ENCODE peak calls at places on chromosomes 2 and 18, in nine cellular contexts. H is activated T-helper 1 cell treated with Interleukin-2 at 50 U/mL for 16 hours; T is tibial artery; J is GM12865; D is NCI-H1092 treated with DMSO at 0.1 percent for 48 hours; C is activated naive CD8-positive, alpha-beta T cell treated with anti-CD3 and anti-CD28 coated beads, Interleukin-2, amount 10 ng/mL, durations not matched to agents 7 days and 5 days; U is NCI-H69; P is T-helper 9 cell; Q is right cardiac atrium. V is an unnamed sample.

GRCh38 chr2:152456262-152456661 is 121.3 kb downstream of the FMNL2 start:
- DNase-seq in H (no peak), T (no peak), J (no peak), D (no peak), C (no peak), U (no peak), P (no peak), Q (no peak), V (no peak)

GRCh38 chr2:214185546-214185945 is 225.3 kb upstream of the VWC2L start:
- DNase-seq in H (no peak), T (no peak), J (no peak), D (no peak), C (no peak), U (peak), P (no peak), Q (no peak), V (no peak)

GRCh38 chr2:128535928-128536327 is 217.3 kb upstream of the HS6ST1 start:
- DNase-seq in H (no peak), T (no peak), J (no peak), D (no peak), C (no peak), U (no peak), P (no peak), Q (no peak), V (no peak)

GRCh38 chr2:112674229-112674628 is 28.5 kb downstream of the SLC20A1 start:
- DNase-seq in H (no peak), T (peak), J (no peak), D (no peak), C (no peak), U (no peak), P (no peak), Q (peak), V (no peak)

GRCh38 chr2:65453916-65454315 is 21.5 kb upstream of the SPRED2 start:
- DNase-seq in H (no peak), T (no peak), J (no peak), D (no peak), C (no peak), U (no peak), P (no peak), Q (no peak), V (no peak)

GRCh38 chr18:378039-378438 is 110.2 kb upstream of the THOC1 start:
- DNase-seq in H (no peak), T (no peak), J (no peak), D (no peak), C (no peak), U (no peak), P (no peak), Q (no peak), V (no peak)

GRCh38 chr18:32683044-32683443 is 89.8 kb downstream of the KLHL14 start:
- DNase-seq in H (no peak), T (no peak), J (no peak), D (no peak), C (no peak), U (peak), P (no peak), Q (no peak), V (no peak)

GRCh38 chr18:38174594-38174993 is 609.0 kb upstream of the CELF4 start:
- DNase-seq in H (no peak), T (no peak), J (no peak), D (peak), C (no peak), U (peak), P (no peak), Q (no peak), V (no peak)

GRCh38 chr18:80194874-80195570 is 52.3 kb downstream of the PARD6G start:
- DNase-seq in H (no peak), T (no peak), J (no peak), D (no peak), C (no peak), U (no peak), P (no peak), Q (no peak), V (no peak)

GRCh38 chr2:96694816-96695455 is 44.9 kb downstream of the LMAN2L start:
- DNase-seq in H (no peak), T (no peak), J (no peak), D (no peak), C (peak), U (no peak), P (no peak), Q (no peak), V (no peak)

GRCh38 chr2:16645088-16645487 is 20.5 kb downstream of the CYRIA start:
- DNase-seq in H (no peak), T (no peak), J (no peak), D (no peak), C (no peak), U (no peak), P (no peak), Q (no peak), V (no peak)

GRCh38 chr18:903703-904102 is 968 bp upstream of the ADCYAP1 start:
- DNase-seq in H (no peak), T (peak), J (peak), D (no peak), C (peak), U (peak), P (peak), Q (peak), V (no peak)

GRCh38 chr2:101776172-101777043 is 78.9 kb downstream of the MAP4K4 start:
- DNase-seq in H (no peak), T (no peak), J (no peak), D (no peak), C (no peak), U (peak), P (no peak), Q (no peak), V (no peak)

GRCh38 chr2:73811878-73812277 is 16.9 kb upstream of the STAMBP start:
- DNase-seq in H (no peak), T (no peak), J (no peak), D (no peak), C (no peak), U (no peak), P (no peak), Q (no peak), V (no peak)

GRCh38 chr2:47223980-47224379 is 68.9 kb upstream of the STPG4 start:
- DNase-seq in H (no peak), T (no peak), J (no peak), D (no peak), C (no peak), U (no peak), P (no peak), Q (no peak), V (no peak)

GRCh38 chr2:72149556-72150156 is 2.0 kb upstream of the CYP26B1 start:
- DNase-seq in H (no peak), T (no peak), J (no peak), D (no peak), C (peak), U (peak), P (no peak), Q (peak), V (no peak)

GRCh38 chr2:125167820-125168219 is 1142.7 kb downstream of the CNTNAP5 start:
- DNase-seq in H (no peak), T (no peak), J (no peak), D (no peak), C (no peak), U (no peak), P (no peak), Q (no peak), V (no peak)

GRCh38 chr2:142041996-142042395 is 88.8 kb downstream of the LRP1B start:
- DNase-seq in H (no peak), T (no peak), J (no peak), D (no peak), C (no peak), U (no peak), P (no peak), Q (no peak), V (no peak)

GRCh38 chr2:107698861-107699260 is 127.8 kb upstream of the RGPD4 start:
- DNase-seq in H (no peak), T (no peak), J (no peak), D (no peak), C (no peak), U (no peak), P (no peak), Q (no peak), V (no peak)

V was measured in CD8-positive, alpha-beta memory T cell.